ENCODE peak calls at places on chromosomes 16 and 17, in ten cellular contexts. I, U, Z, G, W, Y, H, X, B and S are unnamed samples.

GRCh38 chr16:963913-964695 is 6.7 kb downstream of the LMF1 start:
- DNase-seq in I (no peak), U (no peak), Z (no peak), G (no peak), W (no peak), Y (no peak), H (no peak), X (no peak), B (no peak), S (no peak)

GRCh38 chr17:73347355-73347754 is 35.6 kb upstream of the CDC42EP4 start:
- DNase-seq in I (no peak), U (no peak), Z (peak; percentile 65), G (no peak), W (no peak), Y (no peak), H (no peak), X (no peak), B (no peak), S (no peak)

GRCh38 chr16:56861092-56861610 is 3.9 kb upstream of the SLC12A3 start:
- DNase-seq in I (no peak), U (no peak), Z (peak; percentile 23), G (no peak), W (no peak), Y (peak; percentile 68), H (no peak), X (peak; percentile 33), B (peak; percentile 23), S (no peak)

GRCh38 chr16:49112754-49113153 is 168.9 kb downstream of the CBLN1 start:
- DNase-seq in I (no peak), U (peak; percentile 59), Z (no peak), G (peak; percentile 70), W (no peak), Y (no peak), H (no peak), X (no peak), B (peak; percentile 67), S (no peak)

GRCh38 chr16:8667492-8667891 is 6.9 kb upstream of the ABAT start:
- DNase-seq in I (no peak), U (no peak), Z (no peak), G (no peak), W (no peak), Y (no peak), H (no peak), X (no peak), B (no peak), S (no peak)

GRCh38 chr16:35637683-35638082 is 2178.3 kb downstream of the TP53TG3F start:
- DNase-seq in I (no peak), U (no peak), Z (no peak), G (no peak), W (no peak), Y (no peak), H (no peak), X (no peak), B (no peak), S (no peak)

GRCh38 chr17:606501-607243 is 108.0 kb downstream of the VPS53 start:
- DNase-seq in I (no peak), U (no peak), Z (peak; percentile 35), G (no peak), W (no peak), Y (no peak), H (peak; percentile 25), X (no peak), B (no peak), S (no peak)

GRCh38 chr17:17907469-17907868 is 64.7 kb downstream of the TOM1L2 start:
- DNase-seq in I (no peak), U (no peak), Z (no peak), G (no peak), W (peak; percentile 3), Y (no peak), H (no peak), X (no peak), B (no peak), S (no peak)

GRCh38 chr17:30290696-30291570 is 811 bp downstream of the BLMH start:
- DNase-seq in I (peak; percentile 74), U (peak; percentile 11), Z (peak; percentile 39), G (peak; percentile 29), W (peak; percentile 73), Y (peak; percentile 79), H (no peak), X (peak; percentile 34), B (no peak), S (no peak)

GRCh38 chr16:17295948-17296347 is 174.8 kb downstream of the XYLT1 start:
- DNase-seq in I (no peak), U (no peak), Z (no peak), G (no peak), W (no peak), Y (no peak), H (no peak), X (no peak), B (no peak), S (no peak)

GRCh38 chr17:58200024-58200633 is 7.6 kb downstream of the EPX start:
- DNase-seq in I (peak; percentile 89), U (no peak), Z (peak; percentile 35), G (no peak), W (peak; percentile 78), Y (peak; percentile 74), H (no peak), X (peak; percentile 63), B (peak; percentile 67), S (no peak)

GRCh38 chr17:82449883-82450356 is 632 bp downstream of the CYBC1 start:
- DNase-seq in I (no peak), U (no peak), Z (no peak), G (no peak), W (no peak), Y (no peak), H (no peak), X (no peak), B (no peak), S (no peak)
- TF ChIP-seq CTCF in I (no peak), U (no peak), Z (no peak), G (no peak), W (no peak), Y (no peak), H (no peak), X (no peak), B (no peak), S (no peak)

GRCh38 chr16:6481894-6482293 is 850.8 kb upstream of the RBFOX1 start:
- DNase-seq in I (no peak), U (no peak), Z (no peak), G (no peak), W (no peak), Y (no peak), H (no peak), X (no peak), B (no peak), S (no peak)

GRCh38 chr16:6483634-6484033 is 849.0 kb upstream of the RBFOX1 start:
- DNase-seq in I (no peak), U (no peak), Z (no peak), G (no peak), W (no peak), Y (peak; percentile 82), H (no peak), X (no peak), B (no peak), S (no peak)

GRCh38 chr16:6484931-6485330 is 847.7 kb upstream of the RBFOX1 start:
- DNase-seq in I (no peak), U (no peak), Z (no peak), G (no peak), W (no peak), Y (no peak), H (no peak), X (no peak), B (no peak), S (no peak)

GRCh38 chr16:6482861-6483530 is 849.6 kb upstream of the RBFOX1 start:
- DNase-seq in I (no peak), U (no peak), Z (no peak), G (no peak), W (no peak), Y (no peak), H (no peak), X (no peak), B (no peak), S (no peak)

GRCh38 chr16:6484121-6484520 is 848.5 kb upstream of the RBFOX1 start:
- DNase-seq in I (no peak), U (no peak), Z (no peak), G (no peak), W (no peak), Y (no peak), H (no peak), X (no peak), B (no peak), S (no peak)
- H3K4me3 ChIP-seq in I (no peak overlapping the region), U (no peak overlapping the region), Z (no peak overlapping the region), G (no peak overlapping the region), W (no peak overlapping the region), Y (peak overlapping the region; percentile 57), H (no peak overlapping the region), X (no peak overlapping the region), B (no peak overlapping the region), S (no peak overlapping the region)

GRCh38 chr17:12619444-12620199 is 46.1 kb upstream of the MYOCD start:
- DNase-seq in I (no peak), U (no peak), Z (peak; percentile 6), G (no peak), W (no peak), Y (no peak), H (no peak), X (no peak), B (no peak), S (no peak)

GRCh38 chr17:12623220-12623848 is 42.4 kb upstream of the MYOCD start:
- DNase-seq in I (no peak), U (peak; percentile 5), Z (no peak), G (no peak), W (no peak), Y (no peak), H (no peak), X (no peak), B (no peak), S (no peak)

GRCh38 chr17:12618557-12618956 is 47.1 kb upstream of the MYOCD start:
- DNase-seq in I (no peak), U (no peak), Z (no peak), G (no peak), W (no peak), Y (no peak), H (no peak), X (no peak), B (no peak), S (no peak)

GRCh38 chr17:12622726-12623125 is 43.0 kb upstream of the MYOCD start:
- DNase-seq in I (no peak), U (no peak), Z (peak; percentile 44), G (no peak), W (no peak), Y (no peak), H (no peak), X (no peak), B (no peak), S (no peak)

GRCh38 chr17:12620200-12620720 is 45.4 kb upstream of the MYOCD start:
- DNase-seq in I (no peak), U (no peak), Z (peak; percentile 26), G (no peak), W (no peak), Y (peak; percentile 13), H (no peak), X (no peak), B (no peak), S (no peak)
- TF ChIP-seq CTCF in I (no peak), U (no peak), Z (no peak), G (no peak), W (no peak), Y (no peak), H (no peak), X (no peak), B (no peak), S (no peak)

DNA sequence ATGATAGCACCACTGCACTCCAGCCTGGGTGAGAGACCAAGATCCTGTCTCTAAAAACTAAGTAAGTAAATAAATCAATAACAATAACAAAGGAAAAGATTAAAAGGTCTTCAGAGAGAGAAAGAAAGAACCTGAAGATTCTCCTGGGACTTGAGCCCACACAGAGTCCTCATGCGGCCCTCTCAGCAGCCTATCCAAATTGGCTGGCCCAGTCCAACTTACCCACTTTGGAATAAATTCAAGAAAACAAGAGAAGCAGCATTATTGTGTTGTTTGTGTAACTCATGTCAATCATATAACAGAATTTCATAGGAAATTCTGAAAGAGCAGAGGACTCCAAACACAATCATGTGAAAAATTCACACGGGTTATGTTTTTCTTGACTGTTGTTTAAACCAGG is 3.8 kb downstream of the SLX4 start:
- DNase-seq in I (no peak), U (no peak), Z (no peak), G (no peak), W (no peak), Y (no peak), H (no peak), X (no peak), B (no peak), S (no peak)
- H3K4me3 ChIP-seq in I (no peak overlapping the region), U (no peak overlapping the region), Z (no peak overlapping the region), G (no peak overlapping the region), W (no peak overlapping the region), Y (no peak overlapping the region), H (no peak overlapping the region), X (no peak overlapping the region), B (no peak overlapping the region), S (no peak overlapping the region)